ENCODE peak calls at places on chromosomes 7 and 10, in five cellular contexts. E is kidney tubule cell, L is WERI-Rb-1, N is foreskin fibroblast, V is NCI-H1092. Z is an unnamed sample.

GRCh38 chr10:125967533-125967932 is 71.2 kb downstream of the FANK1 start:
- DNase-seq in E (no peak), L (no peak), N (no peak), V (no peak), Z (no peak)

GRCh38 chr7:43890468-43890867 is 15.9 kb downstream of the URGCP start:
- DNase-seq in E (no peak), L (peak; percentile 23), N (no peak), V (no peak), Z (no peak)

GRCh38 chr7:15829689-15830088 is 143.2 kb upstream of the MEOX2 start:
- DNase-seq in E (no peak), L (no peak), N (peak; percentile 52), V (no peak), Z (no peak)

GRCh38 chr10:119680050-119680449 is 28.9 kb downstream of the BAG3 start:
- DNase-seq in E (peak; percentile 81), L (no peak), N (peak; percentile 85), V (no peak), Z (no peak)

GRCh38 chr10:36721851-36722250 is 403.5 kb upstream of the ANKRD30A start:
- DNase-seq in E (no peak), L (no peak), N (no peak), V (no peak), Z (no peak)

GRCh38 chr10:3874988-3875841 is 90.2 kb upstream of the KLF6 start:
- DNase-seq in E (no peak), L (no peak), N (no peak), V (no peak), Z (no peak)

GRCh38 chr7:69932034-69932628 is 333.9 kb downstream of the AUTS2 start:
- DNase-seq in E (peak; percentile 30), L (peak; percentile 40), N (peak; percentile 45), V (peak; percentile 46), Z (peak; percentile 42)

GRCh38 chr7:42332605-42333222 is 95.7 kb upstream of the GLI3 start:
- DNase-seq in E (no peak), L (no peak), N (no peak), V (no peak), Z (no peak)

GRCh38 chr10:101670635-101671034 is 24.3 kb downstream of the FBXW4 start:
- DNase-seq in E (no peak), L (peak; percentile 18), N (no peak), V (no peak), Z (no peak)

GRCh38 chr10:14560794-14561765 is 213.6 kb downstream of the FAM107B start:
- DNase-seq in E (no peak), L (no peak), N (no peak), V (no peak), Z (peak; percentile 57)

GRCh38 chr7:95878677-95879076 is 106.3 kb downstream of the DYNC1I1 start:
- DNase-seq in E (no peak), L (no peak), N (no peak), V (no peak), Z (no peak)

GRCh38 chr7:135335628-135336139 is 102.0 kb downstream of the STRA8 start:
- DNase-seq in E (peak; percentile 93), L (peak; percentile 98), N (peak; percentile 26), V (peak; percentile 84), Z (peak; percentile 52)

GRCh38 chr7:101618207-101618839 is 10.8 kb downstream of the MYL10 start:
- DNase-seq in E (no peak), L (no peak), N (peak; percentile 76), V (no peak), Z (no peak)

GRCh38 chr10:11205026-11205772 is 187.5 kb downstream of the CELF2 start:
- DNase-seq in E (peak; percentile 61), L (peak; percentile 6), N (peak; percentile 53), V (no peak), Z (no peak)

GRCh38 chr7:93212881-93213280 is 13.4 kb downstream of the HEPACAM2 start:
- DNase-seq in E (no peak), L (peak; percentile 14), N (no peak), V (peak; percentile 81), Z (peak; percentile 98)

GRCh38 chr7:2956526-2957368 is 86.9 kb downstream of the CARD11 start:
- DNase-seq in E (peak; percentile 64), L (no peak), N (peak; percentile 44), V (no peak), Z (no peak)

GRCh38 chr7:139937685-139938084 is 108.6 kb downstream of the TBXAS1 start:
- DNase-seq in E (no peak), L (no peak), N (no peak), V (no peak), Z (no peak)

GRCh38 chr7:116689787-116690186 is 17.8 kb downstream of the MET start:
- DNase-seq in E (peak; percentile 84), L (no peak), N (no peak), V (no peak), Z (no peak)

GRCh38 chr10:11437391-11438241 is 173.8 kb downstream of the USP6NL start:
- DNase-seq in E (no peak), L (no peak), N (no peak), V (no peak), Z (no peak)

GRCh38 chr10:11609492-11610093 is 1.9 kb downstream of the USP6NL start:
- DNase-seq in E (no peak), L (no peak), N (no peak), V (no peak), Z (no peak)

GRCh38 chr7:5309146-5309545 is 26.4 kb downstream of the SLC29A4 start:
- DNase-seq in E (no peak), L (no peak), N (no peak), V (no peak), Z (no peak)

GRCh38 chr7:143193880-143194279 is 10.7 kb downstream of the TAS2R39 start:
- DNase-seq in E (no peak), L (no peak), N (no peak), V (no peak), Z (no peak)

GRCh38 chr10:45000764-45001381 is at the start of gene ZNF22:
- DNase-seq in E (peak; percentile 60), L (peak; percentile 79), N (peak; percentile 81), V (peak; percentile 29), Z (no peak)

GRCh38 chr10:110368556-110368955 is 63.8 kb upstream of the SMNDC1 start:
- DNase-seq in E (no peak), L (peak; percentile 50), N (no peak), V (no peak), Z (no peak)

GRCh38 chr10:69839696-69840345 is 38.1 kb downstream of the COL13A1 start:
- DNase-seq in E (peak; percentile 90), L (peak; percentile 38), N (peak; percentile 65), V (no peak), Z (no peak)

GRCh38 chr10:117860823-117861222 is 185.9 kb downstream of the RAB11FIP2 start:
- DNase-seq in E (peak; percentile 32), L (no peak), N (peak; percentile 14), V (no peak), Z (peak; percentile 20)

GRCh38 chr10:70409772-70410171 is 5.8 kb downstream of the EIF4EBP2 start:
- DNase-seq in E (no peak), L (no peak), N (no peak), V (no peak), Z (no peak)

GRCh38 chr7:29854257-29854938 is 48.1 kb downstream of the WIPF3 start:
- DNase-seq in E (peak; percentile 9), L (no peak), N (peak; percentile 27), V (peak; percentile 19), Z (no peak)

GRCh38 chr7:105990726-105991465 is 27.8 kb downstream of the CDHR3 start:
- DNase-seq in E (no peak), L (no peak), N (peak; percentile 47), V (peak; percentile 13), Z (peak; percentile 63)

GRCh38 chr7:44221231-44221791 is 20.5 kb downstream of the YKT6 start:
- DNase-seq in E (peak; percentile 26), L (peak; percentile 44), N (peak; percentile 37), V (no peak), Z (no peak)

GRCh38 chr10:114342976-114343375 is 61.3 kb downstream of the AFAP1L2 start:
- DNase-seq in E (no peak), L (no peak), N (no peak), V (no peak), Z (no peak)

GRCh38 chr7:55086413-55087201 is 67.8 kb downstream of the EGFR start:
- DNase-seq in E (peak; percentile 89), L (no peak), N (peak; percentile 88), V (no peak), Z (no peak)

GRCh38 chr7:150442811-150443210 is 7.6 kb upstream of the GIMAP8 start:
- DNase-seq in E (no peak), L (no peak), N (no peak), V (no peak), Z (no peak)

GRCh38 chr7:159096736-159097581 is 47.7 kb downstream of the VIPR2 start:
- DNase-seq in E (no peak), L (peak; percentile 3), N (no peak), V (no peak), Z (no peak)

GRCh38 chr10:130686680-130687300 is 550.6 kb downstream of the GLRX3 start:
- DNase-seq in E (peak; percentile 11), L (peak; percentile 69), N (no peak), V (no peak), Z (no peak)

Z was measured in NCI-H1694.